ENCODE peak calls at places on chromosomes 2 and 18, in nine cellular contexts. V is HFF-Myc; N is WTC11; H is Calu3; O is fibroblast of pulmonary artery; Y is AG10803; I is stimulated activated CD8-positive, alpha-beta memory T cell treated with anti-CD3 and anti-CD28 coated beads, Interleukin-15, amount 100 ng/mL, for 24 hours; C is dorsolateral prefrontal cortex; W is activated effector memory CD4-positive, alpha-beta T cell treated with anti-CD3 and anti-CD28 coated beads, Interleukin-2, amount 50 U/mL, for 16 hours. J is an unnamed sample.
A peak's percentile ranks its signal among the peaks of the same experiment; 100 is the strongest.

GRCh38 chr2:157848242-157848641 is 27.9 kb downstream of the ACVR1 start:
- DNase-seq in H (no peak), V (no peak), I (no peak), O (no peak), W (no peak), N (no peak), C (no peak), Y (no peak), J (no peak)

GRCh38 chr2:18311413-18311812 is 249.0 kb downstream of the RDH14 start:
- DNase-seq in O (no peak), Y (peak; percentile 90), H (no peak), W (no peak), C (no peak), N (no peak), I (no peak), V (peak; percentile 17), J (no peak)

GRCh38 chr2:156909983-156910382 is 347.5 kb upstream of the GALNT5 start:
- DNase-seq in N (no peak), H (no peak), W (no peak), Y (no peak), I (no peak), O (no peak), C (no peak), V (no peak), J (no peak)

GRCh38 chr18:51137051-51137729 is 60.3 kb downstream of the MEX3C start:
- DNase-seq in W (no peak), H (no peak), V (no peak), I (no peak), C (no peak), Y (no peak), O (no peak), N (no peak), J (no peak)

GRCh38 chr2:113806217-113806913 is 49.9 kb upstream of the SLC35F5 start:
- DNase-seq in V (no peak), N (no peak), W (no peak), I (no peak), Y (peak; percentile 16), H (no peak), C (no peak), O (no peak), J (no peak)

GRCh38 chr2:82998770-82999169 is 1460.3 kb downstream of the SUCLG1 start:
- DNase-seq in W (no peak), Y (no peak), N (no peak), O (no peak), H (no peak), I (no peak), V (no peak), C (no peak), J (no peak)

GRCh38 chr2:96604104-96604503 is 34.0 kb downstream of the KANSL3 start:
- DNase-seq in V (no peak), H (peak; percentile 4), W (no peak), Y (no peak), N (peak; percentile 24), C (no peak), I (no peak), O (no peak), J (no peak)

GRCh38 chr2:119523959-119524694 is at the start of gene SCTR:
- DNase-seq in I (no peak), Y (no peak), N (peak; percentile 59), V (no peak), O (no peak), C (no peak), H (peak; percentile 45), W (no peak), J (no peak)

GRCh38 chr2:179939282-179939681 is 67.8 kb downstream of the CWC22 start:
- DNase-seq in I (no peak), W (no peak), N (no peak), Y (no peak), O (no peak), V (no peak), C (no peak), H (no peak), J (no peak)

GRCh38 chr2:46230115-46230571 is 67.1 kb upstream of the EPAS1 start:
- DNase-seq in Y (no peak), H (peak; percentile 72), O (no peak), V (no peak), W (peak; percentile 70), C (no peak), I (no peak), N (peak; percentile 28), J (no peak)

GRCh38 chr2:128306081-128306930 is 12.4 kb downstream of the HS6ST1 start:
- DNase-seq in V (peak; percentile 56), C (peak; percentile 57), Y (peak; percentile 99), O (peak; percentile 86), H (no peak), I (no peak), N (no peak), W (no peak), J (peak; percentile 85)

GRCh38 chr2:39836638-39837037 is 57.6 kb upstream of the THUMPD2 start:
- DNase-seq in C (no peak), O (no peak), H (no peak), Y (no peak), W (no peak), I (no peak), V (no peak), N (no peak), J (no peak)

GRCh38 chr2:43539991-43540860 is 55.6 kb downstream of the THADA start:
- DNase-seq in H (no peak), Y (peak; percentile 100), N (no peak), O (peak; percentile 95), W (no peak), V (peak; percentile 97), I (no peak), C (no peak), J (no peak)